ENCODE peak calls at places on chromosome 4, in nine cellular contexts. Y is pancreas; P is gastrocnemius medialis; K is PC-3; Z is iPS DF 6.9; X is effector memory CD4-positive, alpha-beta T cell; D is heart right ventricle; Q is lower lobe of right lung; E is right cardiac atrium. O is an unnamed sample.

GRCh38 chr4:7741946-7742806 is 197.5 kb downstream of the AFAP1 start:
- DNase-seq in Y (no peak), P (no peak), K (no peak), Z (no peak), X (no peak), D (no peak), Q (peak), E (peak), O (no peak)

GRCh38 chr4:64205376-64205775 is 203.9 kb downstream of the TECRL start:
- DNase-seq in Y (no peak), P (no peak), K (no peak), Z (no peak), X (no peak), D (no peak), Q (no peak), E (no peak), O (no peak)

GRCh38 chr4:16159321-16159720 is 67.0 kb downstream of the TAPT1 start:
- DNase-seq in Y (no peak), P (no peak), K (no peak), Z (no peak), X (no peak), D (no peak), Q (no peak), E (no peak), O (no peak)

GRCh38 chr4:56910172-56910967 is 2.7 kb downstream of the REST start:
- DNase-seq in Y (no peak), P (no peak), K (peak), Z (no peak), X (no peak), D (no peak), Q (no peak), E (no peak), O (no peak)

GRCh38 chr4:108636246-108636645 is 14.2 kb upstream of the OSTC start:
- DNase-seq in Y (no peak), P (no peak), K (no peak), Z (no peak), X (no peak), D (no peak), Q (no peak), E (no peak), O (no peak)

GRCh38 chr4:54063224-54063623 is 1.2 kb downstream of the CHIC2 start:
- DNase-seq in Y (no peak), P (no peak), K (peak), Z (no peak), X (no peak), D (no peak), Q (no peak), E (no peak), O (no peak)

GRCh38 chr4:156378053-156378665 is 424.5 kb upstream of the CTSO start:
- DNase-seq in Y (no peak), P (no peak), K (peak), Z (peak), X (no peak), D (peak), Q (no peak), E (no peak), O (no peak)

GRCh38 chr4:100049872-100050271 is 99.8 kb upstream of the H2AZ1 start:
- DNase-seq in Y (no peak), P (no peak), K (peak), Z (no peak), X (no peak), D (no peak), Q (no peak), E (no peak), O (no peak)

GRCh38 chr4:170979736-170980135 is 833.5 kb upstream of the GALNTL6 start:
- DNase-seq in Y (no peak), P (no peak), K (no peak), Z (no peak), X (no peak), D (no peak), Q (no peak), E (peak), O (no peak)

GRCh38 chr4:189022441-189023035 is 883.3 kb downstream of the TRIML1 start:
- DNase-seq in Y (no peak), P (no peak), K (peak), Z (no peak), X (no peak), D (no peak), Q (no peak), E (no peak), O (no peak)

GRCh38 chr4:138595731-138596465 is 353.7 kb upstream of the SLC7A11 start:
- DNase-seq in Y (no peak), P (no peak), K (no peak), Z (no peak), X (no peak), D (peak), Q (no peak), E (no peak), O (no peak)

GRCh38 chr4:1371831-1372165 is 24.8 kb downstream of the UVSSA start:
- DNase-seq in Y (no peak), P (no peak), K (no peak), Z (no peak), X (no peak), D (no peak), Q (peak), E (peak), O (no peak)

GRCh38 chr4:52751349-52751911 is at the start of gene ERVMER34-1:
- DNase-seq in Y (peak), P (no peak), K (peak), Z (peak), X (no peak), D (peak), Q (peak), E (peak), O (peak)

GRCh38 chr4:158068063-158068462 is 104.8 kb downstream of the GASK1B start:
- DNase-seq in Y (no peak), P (no peak), K (no peak), Z (no peak), X (no peak), D (no peak), Q (no peak), E (no peak), O (no peak)

GRCh38 chr4:6906046-6906445 is 3.6 kb upstream of the TBC1D14 start:
- DNase-seq in Y (peak), P (no peak), K (no peak), Z (no peak), X (no peak), D (no peak), Q (no peak), E (no peak), O (no peak)

GRCh38 chr4:67700119-67700873 is 659 bp downstream of the UBA6 start:
- DNase-seq in Y (no peak), P (no peak), K (peak), Z (no peak), X (no peak), D (no peak), Q (no peak), E (no peak), O (no peak)

GRCh38 chr4:115090483-115091075 is 22.8 kb downstream of the NDST4 start:
- DNase-seq in Y (no peak), P (no peak), K (peak), Z (peak), X (no peak), D (no peak), Q (no peak), E (no peak), O (no peak)

GRCh38 chr4:156983366-156983765 is 11.8 kb upstream of the PDGFC start:
- DNase-seq in Y (no peak), P (no peak), K (peak), Z (no peak), X (no peak), D (no peak), Q (no peak), E (no peak), O (no peak)

GRCh38 chr4:67393699-67394281 is 151.5 kb downstream of the CENPC start:
- DNase-seq in Y (no peak), P (no peak), K (peak), Z (no peak), X (no peak), D (no peak), Q (no peak), E (no peak), O (no peak)

GRCh38 chr4:52529983-52530382 is 129.1 kb downstream of the USP46 start:
- DNase-seq in Y (no peak), P (no peak), K (no peak), Z (no peak), X (no peak), D (no peak), Q (no peak), E (no peak), O (no peak)

GRCh38 chr4:76591992-76592391 is 157.0 kb downstream of the SHROOM3 start:
- DNase-seq in Y (no peak), P (no peak), K (no peak), Z (no peak), X (no peak), D (no peak), Q (no peak), E (no peak), O (no peak)

GRCh38 chr4:76589402-76589801 is 154.4 kb downstream of the SHROOM3 start:
- DNase-seq in Y (no peak), P (no peak), K (peak), Z (no peak), X (no peak), D (no peak), Q (no peak), E (no peak), O (no peak)

GRCh38 chr4:76590847-76591281 is 155.8 kb downstream of the SHROOM3 start:
- DNase-seq in Y (no peak), P (no peak), K (no peak), Z (no peak), X (no peak), D (no peak), Q (no peak), E (no peak), O (no peak)

GRCh38 chr4:76588268-76588667 is 153.2 kb downstream of the SHROOM3 start:
- DNase-seq in Y (no peak), P (no peak), K (no peak), Z (no peak), X (no peak), D (no peak), Q (no peak), E (no peak), O (no peak)

GRCh38 chr4:76589872-76590846 is 155.1 kb downstream of the SHROOM3 start:
- DNase-seq in Y (peak), P (no peak), K (peak), Z (peak), X (no peak), D (peak), Q (peak), E (peak), O (no peak)
- H3K27ac ChIP-seq in Y (peak), P (no peak), K (peak), Z (peak), X (no peak), D (peak), Q (peak), E (peak), O (no peak)

DNA sequence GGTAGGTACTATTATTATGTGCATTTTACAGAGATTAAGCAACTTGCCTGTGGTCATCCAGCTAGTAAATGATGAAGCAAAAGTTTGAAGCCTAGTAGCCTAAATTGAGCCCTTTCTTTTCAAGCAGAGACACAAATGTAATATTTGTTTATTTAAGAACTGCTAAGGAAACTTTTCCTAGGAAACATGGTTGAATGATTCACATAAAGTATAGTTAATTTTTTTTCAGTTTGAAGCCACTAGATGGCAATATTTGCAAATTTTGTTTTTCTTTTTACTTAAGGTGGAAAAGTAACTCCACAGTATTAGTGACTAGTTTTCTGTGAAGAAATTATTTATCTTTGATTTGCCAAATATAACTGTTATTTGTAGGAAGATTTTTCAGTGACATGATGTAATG is 52.8 kb upstream of the ANKRD17 start:
- DNase-seq in Y (no peak), P (no peak), K (peak), Z (no peak), X (no peak), D (no peak), Q (no peak), E (no peak), O (no peak)
- H3K27ac ChIP-seq in Y (no peak), P (no peak), K (no peak), Z (no peak), X (no peak), D (no peak), Q (no peak), E (no peak), O (no peak)

GRCh38 chr4:169079942-169080827 is 70.1 kb upstream of the CBR4 start:
- DNase-seq in Y (no peak), P (peak), K (peak), Z (no peak), X (no peak), D (peak), Q (peak), E (peak), O (peak)
- H3K27ac ChIP-seq in Y (no peak), P (peak), K (peak), Z (no peak), X (no peak), D (peak), Q (peak), E (peak), O (peak)

GRCh38 chr4:112297495-112297894 is 326 bp downstream of the ALPK1 start:
- DNase-seq in Y (no peak), P (no peak), K (no peak), Z (no peak), X (no peak), D (no peak), Q (no peak), E (no peak), O (no peak)

GRCh38 chr4:112302320-112303274 is 5.4 kb downstream of the ALPK1 start:
- DNase-seq in Y (no peak), P (no peak), K (no peak), Z (no peak), X (no peak), D (no peak), Q (no peak), E (no peak), O (no peak)

DNA sequence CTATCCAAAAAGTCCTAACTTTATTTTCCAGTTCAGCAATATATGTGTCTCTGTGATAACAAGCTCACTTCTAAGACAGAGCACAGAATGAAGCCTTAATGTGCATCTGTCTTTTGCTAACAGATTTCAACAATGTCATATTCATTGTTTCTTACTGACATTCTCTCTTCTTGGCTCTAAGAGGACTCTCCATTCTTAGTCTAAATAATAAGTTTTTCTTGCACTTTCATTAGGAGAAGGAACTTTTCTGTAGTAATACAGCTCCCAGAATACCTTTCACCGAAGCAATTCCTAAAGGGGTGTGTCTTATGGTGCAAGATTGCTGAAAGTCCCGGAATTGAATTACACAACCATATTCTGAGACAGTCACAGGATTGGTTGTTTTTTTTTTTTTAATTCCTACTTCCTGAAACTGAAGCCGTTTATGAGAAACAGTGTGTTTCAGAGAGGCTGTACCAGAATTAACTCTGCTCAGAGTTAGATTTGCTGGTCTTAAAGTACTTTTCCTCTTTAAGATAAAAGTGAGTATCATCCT is at the start of gene ALPK1:
- DNase-seq in Y (peak), P (no peak), K (peak), Z (no peak), X (no peak), D (no peak), Q (no peak), E (no peak), O (no peak)
- H3K27ac ChIP-seq in Y (peak), P (peak), K (peak), Z (no peak), X (peak), D (peak), Q (peak), E (no peak), O (peak)

DNA sequence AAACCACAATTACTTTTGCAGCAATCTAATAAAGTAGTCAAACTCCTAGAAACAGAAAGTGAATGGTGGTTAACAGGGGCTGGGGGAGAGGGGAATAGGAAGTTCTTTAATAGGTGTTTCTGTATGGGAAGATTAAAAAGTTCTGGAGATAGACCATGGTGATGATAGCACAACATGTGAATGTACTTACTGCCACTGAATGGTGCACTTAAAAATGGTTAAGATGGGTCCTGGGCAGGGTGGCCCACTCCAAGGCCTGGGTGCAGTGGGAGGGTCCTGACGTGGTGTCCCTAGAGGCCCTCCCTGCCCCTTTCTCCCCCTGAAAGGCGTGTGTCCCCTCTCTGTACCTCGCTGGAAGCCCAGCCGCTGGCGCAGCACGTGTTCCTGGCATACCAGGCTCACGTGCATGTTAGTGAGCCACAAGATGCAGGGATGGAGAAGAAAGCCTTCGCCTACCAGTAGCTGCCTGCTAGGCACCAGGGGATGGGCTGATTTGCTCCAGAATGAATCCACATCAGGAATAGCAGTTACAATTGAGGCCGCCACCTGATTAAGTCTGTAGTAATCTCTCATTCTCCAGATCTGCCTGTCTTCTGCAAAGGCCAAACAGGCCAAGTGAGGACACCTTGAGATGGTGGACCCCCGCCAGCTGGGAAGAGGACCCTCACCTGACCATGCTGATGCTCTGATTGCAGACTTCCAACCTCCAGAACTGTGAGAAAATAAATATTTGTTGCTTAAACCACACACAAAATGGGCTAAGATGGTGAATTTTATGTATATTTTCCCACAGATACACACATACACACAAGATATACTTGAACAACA is 67.5 kb downstream of the COQ2 start:
- DNase-seq in Y (no peak), P (no peak), K (no peak), Z (no peak), X (no peak), D (no peak), Q (no peak), E (no peak), O (no peak)
- H3K27ac ChIP-seq in Y (no peak), P (no peak), K (no peak), Z (no peak), X (peak), D (no peak), Q (peak), E (no peak), O (no peak)

GRCh38 chr4:175421506-175421905 is 390.6 kb downstream of the GPM6A start:
- DNase-seq in Y (no peak), P (no peak), K (peak), Z (no peak), X (no peak), D (no peak), Q (no peak), E (no peak), O (no peak)

GRCh38 chr4:175418511-175418910 is 393.6 kb downstream of the GPM6A start:
- DNase-seq in Y (no peak), P (no peak), K (no peak), Z (no peak), X (no peak), D (no peak), Q (no peak), E (no peak), O (no peak)

GRCh38 chr4:175422331-175422730 is 389.7 kb downstream of the GPM6A start:
- DNase-seq in Y (no peak), P (no peak), K (peak), Z (no peak), X (no peak), D (no peak), Q (no peak), E (no peak), O (no peak)

GRCh38 chr4:175414602-175415001 is 397.5 kb downstream of the GPM6A start:
- DNase-seq in Y (no peak), P (no peak), K (no peak), Z (no peak), X (no peak), D (no peak), Q (no peak), E (no peak), O (no peak)

GRCh38 chr4:175419120-175419774 is 392.8 kb downstream of the GPM6A start:
- DNase-seq in Y (no peak), P (no peak), K (peak), Z (no peak), X (no peak), D (no peak), Q (no peak), E (no peak), O (no peak)
- H3K27ac ChIP-seq in Y (no peak), P (no peak), K (peak), Z (no peak), X (no peak), D (no peak), Q (no peak), E (no peak), O (no peak)

GRCh38 chr4:150127757-150128156 is 49.5 kb downstream of the DCLK2 start:
- DNase-seq in Y (no peak), P (no peak), K (peak), Z (no peak), X (no peak), D (no peak), Q (no peak), E (no peak), O (no peak)

GRCh38 chr4:150126880-150127236 is 48.6 kb downstream of the DCLK2 start:
- DNase-seq in Y (no peak), P (no peak), K (peak), Z (no peak), X (no peak), D (no peak), Q (no peak), E (no peak), O (no peak)

GRCh38 chr4:150126201-150126879 is 48.1 kb downstream of the DCLK2 start:
- DNase-seq in Y (no peak), P (no peak), K (peak), Z (no peak), X (no peak), D (peak), Q (no peak), E (no peak), O (no peak)

GRCh38 chr4:150123073-150123472 is 44.8 kb downstream of the DCLK2 start:
- DNase-seq in Y (no peak), P (no peak), K (no peak), Z (no peak), X (no peak), D (no peak), Q (no peak), E (no peak), O (no peak)

GRCh38 chr4:150123982-150124670 is 45.9 kb downstream of the DCLK2 start:
- DNase-seq in Y (no peak), P (no peak), K (no peak), Z (no peak), X (no peak), D (no peak), Q (no peak), E (no peak), O (no peak)
- H3K27ac ChIP-seq in Y (no peak), P (no peak), K (no peak), Z (no peak), X (no peak), D (no peak), Q (no peak), E (no peak), O (no peak)

DNA sequence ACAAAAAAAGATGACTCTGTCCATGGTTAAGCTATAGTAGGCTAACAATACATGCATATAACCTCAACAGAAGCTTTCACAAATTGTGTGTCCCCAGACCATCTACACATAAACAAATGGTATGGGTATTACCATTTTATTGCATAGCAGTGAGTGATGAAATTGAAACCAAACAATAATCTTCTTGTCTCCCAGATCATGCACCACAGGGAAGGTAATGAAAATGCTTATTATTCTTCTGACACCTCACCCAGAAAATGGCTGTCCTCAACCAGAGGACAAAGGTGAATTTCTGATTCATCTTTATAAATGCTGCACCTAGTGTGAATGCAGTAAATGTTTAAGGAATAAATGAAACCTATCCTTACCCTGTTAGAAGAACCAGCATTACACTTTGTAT is 8.0 kb downstream of the PRSS12 start:
- DNase-seq in Y (no peak), P (no peak), K (no peak), Z (no peak), X (no peak), D (no peak), Q (no peak), E (no peak), O (no peak)
- H3K27ac ChIP-seq in Y (no peak), P (no peak), K (no peak), Z (no peak), X (no peak), D (no peak), Q (no peak), E (no peak), O (no peak)

DNA sequence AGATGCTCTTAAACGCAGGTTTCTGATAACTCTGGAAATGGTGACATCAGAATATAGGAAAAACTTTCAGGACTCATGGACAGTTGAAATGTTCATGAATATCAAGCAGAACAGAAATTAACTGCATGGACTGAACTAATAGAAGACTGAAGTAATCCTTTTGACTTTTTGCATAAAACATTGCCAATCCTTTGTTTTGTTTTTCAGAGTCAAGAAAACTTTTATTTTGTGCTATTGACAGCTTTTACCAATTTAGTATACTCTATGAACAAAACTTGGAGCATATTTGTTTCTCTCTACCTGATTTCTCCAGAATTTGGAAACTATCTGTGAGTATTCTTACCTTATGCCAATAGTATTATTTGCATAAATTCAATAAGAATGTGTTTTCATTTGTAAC is 61.2 kb upstream of the HMX1 start:
- DNase-seq in Y (no peak), P (no peak), K (no peak), Z (no peak), X (no peak), D (no peak), Q (no peak), E (no peak), O (no peak)
- H3K27ac ChIP-seq in Y (no peak), P (no peak), K (no peak), Z (no peak), X (no peak), D (no peak), Q (no peak), E (no peak), O (no peak)

O was measured in psoas muscle.